ENCODE peak calls at places on chromosomes 16 and 17, in four cellular contexts. K, P, U and E are unnamed samples.

GRCh38 chr16:17244865-17245264 is 225.9 kb downstream of the XYLT1 start:
- DNase-seq in K (no peak), P (no peak), U (no peak), E (no peak)

GRCh38 chr17:43224146-43224705 is 4.2 kb downstream of the CCDC200 start:
- DNase-seq in K (no peak), P (no peak), U (no peak), E (no peak)

GRCh38 chr16:60945225-60945624 is 1091.0 kb downstream of the CDH8 start:
- DNase-seq in K (peak), P (no peak), U (no peak), E (no peak)

GRCh38 chr17:83173997-83174858 is 94.8 kb downstream of the METRNL start:
- DNase-seq in K (peak), P (no peak), U (no peak), E (no peak)

GRCh38 chr16:61957075-61957474 is 79.2 kb downstream of the CDH8 start:
- DNase-seq in K (no peak), P (no peak), U (no peak), E (no peak)

GRCh38 chr17:19513897-19514488 is 19.7 kb upstream of the SLC47A1 start:
- DNase-seq in K (peak), P (peak), U (peak), E (peak)

GRCh38 chr16:60605176-60605575 is 1431.1 kb downstream of the CDH8 start:
- DNase-seq in K (no peak), P (no peak), U (no peak), E (no peak)

GRCh38 chr17:29748400-29748799 is 125.7 kb upstream of the CORO6 start:
- DNase-seq in K (no peak), P (no peak), U (no peak), E (no peak)

GRCh38 chr17:17350491-17351355 is 47.5 kb downstream of the NT5M start:
- DNase-seq in K (no peak), P (no peak), U (no peak), E (no peak)

GRCh38 chr16:56793504-56793903 is 63.6 kb downstream of the NUP93 start:
- DNase-seq in K (no peak), P (no peak), U (no peak), E (no peak)

GRCh38 chr17:2053380-2054261 is 1.3 kb upstream of the HIC1 start:
- DNase-seq in K (no peak), P (no peak), U (no peak), E (peak)

GRCh38 chr17:1713878-1714487 is 3.8 kb upstream of the TLCD2 start:
- DNase-seq in K (no peak), P (no peak), U (no peak), E (peak)

GRCh38 chr16:63192969-63193368 is 1156.7 kb upstream of the CDH8 start:
- DNase-seq in K (no peak), P (no peak), U (no peak), E (no peak)

GRCh38 chr17:29709861-29710849 is 87.4 kb upstream of the CORO6 start:
- DNase-seq in K (no peak), P (peak), U (no peak), E (no peak)

GRCh38 chr17:65287040-65287439 is 149.9 kb downstream of the RGS9 start:
- DNase-seq in K (no peak), P (no peak), U (no peak), E (no peak)

GRCh38 chr17:75090871-75091854 is 3.4 kb downstream of the SLC16A5 start:
- DNase-seq in K (no peak), P (peak), U (no peak), E (no peak)

GRCh38 chr16:29303520-29303919 is 103.0 kb downstream of the NPIPB11 start:
- DNase-seq in K (no peak), P (no peak), U (no peak), E (no peak)

GRCh38 chr16:66511615-66512500 is 38.1 kb downstream of the TK2 start:
- DNase-seq in K (no peak), P (peak), U (no peak), E (no peak)

GRCh38 chr17:48997103-48997826 is at the start of gene IGF2BP1:
- DNase-seq in K (no peak), P (no peak), U (no peak), E (no peak)

GRCh38 chr16:9666834-9667480 is 515.3 kb downstream of the GRIN2A start:
- DNase-seq in K (no peak), P (no peak), U (no peak), E (no peak)

GRCh38 chr16:58732545-58733247 is 1.4 kb downstream of the GOT2 start:
- DNase-seq in K (no peak), P (no peak), U (no peak), E (no peak)

GRCh38 chr17:76461765-76462555 is 5.4 kb upstream of the AANAT start:
- DNase-seq in K (no peak), P (no peak), U (no peak), E (peak)

GRCh38 chr16:67594956-67595355 is 32.6 kb downstream of the CTCF start:
- DNase-seq in K (no peak), P (no peak), U (no peak), E (no peak)

DNA sequence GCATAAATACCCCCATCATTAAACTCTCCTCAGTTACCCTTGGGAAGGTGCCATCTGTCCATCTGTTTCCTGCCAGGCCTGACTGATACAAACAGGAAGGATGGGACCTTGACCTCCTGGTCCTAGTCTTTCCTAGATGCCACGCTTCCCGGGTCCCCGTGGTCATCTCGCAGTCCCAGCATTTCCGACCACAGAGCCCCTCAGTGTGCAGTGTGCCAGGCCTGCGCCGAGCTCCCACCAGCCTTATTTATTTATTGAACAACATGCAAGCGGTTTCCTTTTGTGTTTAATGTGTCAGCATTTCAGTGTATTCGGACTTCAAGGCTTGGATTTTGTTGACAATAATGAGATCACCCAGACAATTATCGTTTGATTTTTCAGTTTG is 45.6 kb upstream of the NKD1 start:
- DNase-seq in K (no peak), P (no peak), U (no peak), E (no peak)
- H3K27ac ChIP-seq in K (no peak), P (no peak), U (no peak), E (no peak)

DNA sequence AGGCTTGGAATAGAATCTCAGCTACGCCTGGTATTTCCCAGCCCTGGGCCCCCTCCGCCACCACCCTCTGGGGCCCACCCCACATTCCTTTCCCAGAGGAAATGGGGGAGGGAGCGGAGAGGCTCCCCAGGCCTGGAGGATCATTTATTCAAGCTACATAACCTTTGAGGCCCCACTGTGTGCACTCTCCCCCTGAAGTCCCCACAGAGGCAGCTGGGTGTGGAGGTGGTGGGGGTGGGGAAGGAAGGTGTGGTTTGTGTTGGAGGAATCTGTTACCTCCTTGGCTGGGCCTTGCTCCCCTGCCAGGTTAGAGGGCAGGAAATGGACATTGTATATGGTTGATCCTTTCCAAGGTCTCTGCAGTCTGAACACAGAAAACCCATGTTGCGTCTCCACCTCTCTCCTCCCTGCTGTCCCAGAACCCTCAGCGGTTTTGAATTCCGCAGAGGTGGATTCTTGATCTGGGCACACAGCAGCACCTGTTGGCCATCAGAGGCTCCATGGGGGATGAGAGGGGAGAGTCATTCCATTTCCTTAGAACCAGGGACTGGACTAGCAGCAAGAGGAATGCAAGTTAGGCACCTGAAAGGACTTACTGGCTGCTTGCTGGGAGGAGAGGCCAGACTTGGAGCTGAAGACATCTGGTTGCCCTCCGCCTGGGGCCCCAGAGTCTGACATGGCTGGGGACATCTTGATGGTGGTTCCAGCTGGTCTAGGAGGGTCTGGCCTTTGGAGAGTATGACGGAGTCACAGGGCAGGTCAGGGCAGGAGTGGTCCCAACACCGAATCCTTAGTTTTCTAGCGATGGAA is 23.0 kb downstream of the ARHGAP23 start:
- DNase-seq in K (peak), P (peak), U (no peak), E (peak)
- H3K4me3 ChIP-seq in K (peak), P (no peak), U (no peak), E (peak)

DNA sequence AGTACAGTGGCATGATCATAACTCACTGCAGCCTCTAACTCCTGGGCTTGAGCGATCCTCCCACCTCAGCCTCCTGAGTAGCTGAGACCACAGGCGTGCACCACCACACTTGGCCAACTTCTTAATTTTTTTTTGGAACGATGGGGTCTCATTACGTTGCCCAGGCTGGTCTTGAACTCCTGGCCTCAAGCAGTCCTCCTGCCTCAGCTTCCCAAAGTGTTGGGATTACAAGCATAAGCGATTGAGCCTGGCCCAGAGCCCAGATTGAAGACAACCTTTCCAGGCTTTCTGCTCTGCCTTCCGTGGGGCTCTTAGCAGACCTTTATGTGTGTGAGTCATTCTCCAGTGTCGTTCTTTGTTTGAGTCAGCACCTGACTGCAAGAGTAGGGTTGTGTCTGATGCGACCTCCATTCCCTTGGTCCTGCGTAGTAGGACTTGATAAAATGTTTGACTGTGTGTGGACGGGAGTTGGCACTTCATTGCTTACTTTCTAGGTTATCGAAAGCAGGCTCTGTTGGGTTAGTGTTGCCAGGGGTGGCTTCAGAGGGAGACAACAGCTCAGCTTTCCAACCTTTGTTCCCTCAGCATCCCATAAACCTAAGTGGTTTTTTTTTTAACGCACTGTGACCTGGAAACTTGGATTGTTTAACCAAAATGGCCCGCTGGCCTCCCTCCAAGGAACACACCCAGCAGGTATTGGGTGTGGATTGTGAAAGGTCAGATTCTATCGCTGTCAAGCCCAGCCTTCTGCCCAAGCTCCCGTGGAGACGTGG is 26.4 kb downstream of the EEF2K start:
- DNase-seq in K (no peak), P (peak), U (peak), E (peak)
- H3K27ac ChIP-seq in K (no peak), P (peak), U (peak), E (peak)

GRCh38 chr16:997440-998051 is 16.0 kb downstream of the SOX8 start:
- DNase-seq in K (peak), P (peak), U (no peak), E (no peak)

GRCh38 chr16:995087-995486 is 13.5 kb downstream of the SOX8 start:
- DNase-seq in K (no peak), P (no peak), U (no peak), E (no peak)

GRCh38 chr16:995783-996182 is 14.2 kb downstream of the SOX8 start:
- DNase-seq in K (no peak), P (no peak), U (no peak), E (no peak)

GRCh38 chr16:998211-998610 is 16.6 kb downstream of the SOX8 start:
- DNase-seq in K (no peak), P (no peak), U (no peak), E (no peak)

GRCh38 chr16:996672-997071 is 15.1 kb downstream of the SOX8 start:
- DNase-seq in K (no peak), P (no peak), U (no peak), E (no peak)
- H3K4me3 ChIP-seq in K (no peak), P (no peak), U (no peak), E (no peak)

GRCh38 chr16:23213831-23214230 is 31.3 kb downstream of the SCNN1G start:
- DNase-seq in K (no peak), P (no peak), U (no peak), E (no peak)

GRCh38 chr16:23207485-23207884 is 24.9 kb downstream of the SCNN1G start:
- DNase-seq in K (no peak), P (no peak), U (no peak), E (no peak)

GRCh38 chr16:23206986-23207385 is 24.4 kb downstream of the SCNN1G start:
- DNase-seq in K (no peak), P (no peak), U (no peak), E (no peak)

GRCh38 chr16:23214796-23215195 is 32.3 kb downstream of the SCNN1G start:
- DNase-seq in K (no peak), P (no peak), U (no peak), E (no peak)

DNA sequence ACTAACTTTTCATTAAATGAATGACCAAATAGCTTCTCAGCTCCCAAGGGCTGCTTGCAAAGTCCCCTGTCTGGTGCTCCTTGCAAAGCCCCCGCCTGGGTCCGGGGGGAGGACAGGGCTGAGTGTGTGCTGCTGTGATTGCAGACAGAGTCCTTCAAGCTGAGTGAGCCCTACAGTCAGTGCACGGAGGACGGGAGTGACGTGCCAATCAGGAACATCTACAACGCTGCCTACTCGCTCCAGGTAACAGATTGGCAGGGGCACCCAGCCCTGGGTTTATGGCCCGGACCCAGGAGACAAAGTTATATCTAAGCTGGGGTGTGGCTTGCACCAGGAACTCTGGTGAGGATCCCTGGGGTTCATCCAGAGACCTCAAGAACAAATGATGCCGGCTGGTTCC is 27.1 kb downstream of the SCNN1G start:
- DNase-seq in K (no peak), P (no peak), U (no peak), E (no peak)
- H3K27ac ChIP-seq in K (no peak), P (no peak), U (no peak), E (no peak)

DNA sequence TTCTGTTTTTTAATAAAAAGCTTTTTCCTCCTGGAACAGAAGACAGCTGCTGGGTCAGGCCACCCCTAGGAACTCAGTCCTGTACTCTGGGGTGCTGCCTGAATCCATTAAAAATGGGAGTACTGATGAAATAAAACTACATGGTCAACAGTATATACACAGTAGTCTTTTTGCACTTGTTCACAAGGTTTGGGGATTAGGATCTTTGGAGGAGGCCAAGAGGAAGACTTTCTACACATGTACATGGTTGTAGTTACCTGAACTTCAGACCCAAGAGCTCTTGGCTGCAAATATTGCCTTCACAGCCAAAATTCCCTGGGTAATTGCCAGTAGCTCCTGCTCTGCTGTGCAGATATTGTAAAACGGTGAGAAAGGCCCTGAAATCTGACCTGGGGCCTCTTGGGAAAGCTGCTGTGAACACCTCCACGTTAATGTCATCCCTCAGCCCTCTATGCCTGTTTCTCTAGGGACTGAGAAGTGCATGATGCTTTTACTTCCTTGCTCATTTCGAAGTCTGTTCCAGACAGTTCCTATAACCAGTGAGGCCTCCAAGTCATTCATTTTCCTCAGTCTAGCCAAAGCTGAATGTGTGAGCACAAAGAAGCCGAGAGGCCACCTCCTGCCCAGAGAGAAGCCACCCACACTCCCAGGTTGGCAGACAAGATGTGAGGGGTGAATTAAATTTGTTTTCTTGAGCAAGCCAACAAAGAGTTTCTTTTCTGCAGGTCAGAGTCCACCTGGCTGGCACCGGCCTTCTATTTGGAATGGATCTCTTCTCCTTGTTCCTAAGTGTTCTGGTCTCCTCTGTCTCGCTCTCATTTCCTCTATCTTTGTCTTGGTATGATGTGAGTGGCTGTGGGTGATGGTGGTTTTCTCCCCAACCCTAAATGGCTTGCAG is 15.9 kb downstream of the ANKRD40 start:
- DNase-seq in K (no peak), P (no peak), U (no peak), E (no peak)
- H3K4me3 ChIP-seq in K (no peak), P (no peak), U (no peak), E (no peak)

GRCh38 chr16:21164521-21165168 is 6.2 kb downstream of the LDAF1 start:
- DNase-seq in K (no peak), P (no peak), U (no peak), E (no peak)
- H3K27ac ChIP-seq in K (peak), P (no peak), U (no peak), E (no peak)

GRCh38 chr17:41864498-41864836 is 756 bp downstream of the KLHL11 start:
- DNase-seq in K (no peak), P (no peak), U (no peak), E (no peak)

GRCh38 chr17:41863074-41863843 is 2.0 kb downstream of the KLHL11 start:
- DNase-seq in K (no peak), P (no peak), U (no peak), E (no peak)

GRCh38 chr17:41864837-41865595 is at the start of gene KLHL11:
- DNase-seq in K (peak), P (peak), U (peak), E (peak)

GRCh38 chr17:41868568-41868967 is 3.3 kb upstream of the KLHL11 start:
- DNase-seq in K (no peak), P (no peak), U (no peak), E (no peak)

DNA sequence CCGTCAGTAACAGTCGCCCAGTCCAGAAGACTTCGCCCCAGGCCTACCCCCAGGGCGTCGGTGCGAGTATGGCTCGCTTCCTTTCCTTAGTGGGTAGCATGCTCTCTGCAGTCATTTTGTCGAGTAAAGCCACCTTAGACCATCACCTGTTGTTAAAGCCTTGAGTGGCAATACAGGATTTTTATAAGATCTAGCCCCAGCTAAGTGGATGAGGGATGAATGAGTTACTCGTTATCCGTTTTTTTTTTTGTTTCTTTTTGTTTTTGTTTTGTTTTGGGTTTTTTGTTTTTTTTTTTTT is 322 bp upstream of the KLHL11 start:
- DNase-seq in K (no peak), P (no peak), U (no peak), E (no peak)
- H3K4me3 ChIP-seq in K (peak), P (peak), U (peak), E (peak)